ENCODE peak calls at places on chromosomes 4 and X, in eight cellular contexts. A is neural progenitor cell; P is CD4-positive, alpha-beta memory T cell; E is fibroblast of lung; H is OCI-LY7; B is ascending aorta; V is HepG2; G is upper lobe of right lung. T is an unnamed sample. For H3K4me1, the result is how much of the 10 kb centered on the place peaks cover.

GRCh38 chrX:38452603-38453002 is 100.2 kb downstream of the OTC start:
- DNase-seq in A (no peak), V (no peak), P (no peak), G (no peak), E (no peak), H (no peak), B (no peak), T (no peak)

GRCh38 chrX:133188631-133189030 is 29.5 kb downstream of the TFDP3 start:
- DNase-seq in A (no peak), E (no peak), V (no peak), G (no peak), H (no peak), B (no peak), P (no peak), T (no peak)

GRCh38 chr4:112813790-112814189 is 176.8 kb downstream of the LARP7 start:
- DNase-seq in G (no peak), P (no peak), E (peak), V (no peak), A (no peak), H (no peak), B (no peak), T (peak)

GRCh38 chr4:79576480-79576803 is 168.4 kb upstream of the GK2 start:
- DNase-seq in A (peak), E (peak), P (peak), V (peak), G (no peak), H (peak), B (no peak), T (peak)

GRCh38 chr4:112361181-112361791 is 64.1 kb downstream of the ALPK1 start:
- DNase-seq in B (no peak), H (peak), V (peak), E (no peak), P (no peak), A (peak), G (no peak), T (peak)

GRCh38 chr4:77765720-77766119 is 53.4 kb downstream of the CNOT6L start:
- DNase-seq in H (no peak), V (peak), E (no peak), A (no peak), P (no peak), B (no peak), G (no peak), T (no peak)

GRCh38 chr4:130293692-130294091 is 1197.7 kb downstream of the C4orf33 start:
- DNase-seq in B (no peak), A (no peak), E (no peak), V (no peak), H (no peak), G (no peak), P (no peak), T (no peak)

GRCh38 chr4:11628093-11628725 is 199.5 kb upstream of the HS3ST1 start:
- DNase-seq in P (no peak), E (peak), A (no peak), G (no peak), B (no peak), V (no peak), H (no peak), T (no peak)

GRCh38 chrX:51743179-51743957 is at the start of gene GSPT2:
- DNase-seq in P (peak), G (peak), A (peak), B (no peak), V (no peak), H (peak), E (peak), T (peak)

GRCh38 chr4:1241936-1242505 is 6.9 kb downstream of the CTBP1 start:
- DNase-seq in H (no peak), B (no peak), G (no peak), A (no peak), E (no peak), V (no peak), P (no peak), T (no peak)

GRCh38 chrX:46588263-46588662 is 14.7 kb downstream of the CHST7 start:
- DNase-seq in G (no peak), E (peak), H (peak), P (peak), B (no peak), V (no peak), A (no peak), T (no peak)

DNA sequence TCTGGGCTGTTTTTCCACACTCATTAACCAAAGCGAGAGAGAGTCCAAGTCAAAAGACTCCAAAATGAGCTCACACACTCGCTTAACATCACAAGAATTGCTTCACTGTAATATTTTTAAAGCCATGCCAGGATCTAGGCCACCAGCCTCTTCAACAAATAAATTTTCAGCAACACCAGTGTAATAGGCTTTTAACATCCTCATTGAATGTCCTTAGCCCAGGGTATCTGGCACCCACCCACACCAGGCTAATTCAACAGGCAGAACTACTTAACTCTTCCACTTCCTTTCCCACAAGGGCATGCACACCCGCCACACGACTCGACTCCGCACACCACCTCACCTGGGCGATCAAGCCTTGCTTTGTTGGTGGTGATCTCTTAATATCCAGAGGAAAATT is 34.2 kb downstream of the FAT1 start:
- DNase-seq in B (no peak), H (no peak), P (no peak), A (no peak), G (peak), V (no peak), E (peak), T (no peak)
- H3K4me1 ChIP-seq in B (under half), H (under half), P (under half), A (half or more), G (under half), V (half or more), E (under half), T (under half)

GRCh38 chr4:2908686-2909085 is 54.5 kb downstream of the NOP14 start:
- DNase-seq in H (no peak), A (no peak), V (no peak), G (no peak), P (no peak), E (no peak), B (no peak), T (no peak)
- H3K27ac ChIP-seq in H (no peak), A (no peak), V (no peak), G (no peak), P (no peak), E (no peak), B (no peak), T (no peak)

GRCh38 chrX:119686087-119686639 is 6.8 kb downstream of the SEPTIN6 start:
- DNase-seq in P (peak), G (no peak), A (no peak), E (peak), H (peak), B (no peak), V (no peak), T (peak)

GRCh38 chrX:119690921-119691716 is 1.8 kb downstream of the SEPTIN6 start:
- DNase-seq in H (no peak), V (no peak), P (no peak), E (peak), A (no peak), G (no peak), B (no peak), T (no peak)

GRCh38 chrX:119692241-119693031 is 532 bp downstream of the SEPTIN6 start:
- DNase-seq in V (no peak), A (peak), P (peak), G (peak), E (peak), H (peak), B (no peak), T (peak)

GRCh38 chrX:119687661-119688413 is 5.1 kb downstream of the SEPTIN6 start:
- DNase-seq in H (peak), A (no peak), E (no peak), G (no peak), V (no peak), B (no peak), P (no peak), T (peak)

DNA sequence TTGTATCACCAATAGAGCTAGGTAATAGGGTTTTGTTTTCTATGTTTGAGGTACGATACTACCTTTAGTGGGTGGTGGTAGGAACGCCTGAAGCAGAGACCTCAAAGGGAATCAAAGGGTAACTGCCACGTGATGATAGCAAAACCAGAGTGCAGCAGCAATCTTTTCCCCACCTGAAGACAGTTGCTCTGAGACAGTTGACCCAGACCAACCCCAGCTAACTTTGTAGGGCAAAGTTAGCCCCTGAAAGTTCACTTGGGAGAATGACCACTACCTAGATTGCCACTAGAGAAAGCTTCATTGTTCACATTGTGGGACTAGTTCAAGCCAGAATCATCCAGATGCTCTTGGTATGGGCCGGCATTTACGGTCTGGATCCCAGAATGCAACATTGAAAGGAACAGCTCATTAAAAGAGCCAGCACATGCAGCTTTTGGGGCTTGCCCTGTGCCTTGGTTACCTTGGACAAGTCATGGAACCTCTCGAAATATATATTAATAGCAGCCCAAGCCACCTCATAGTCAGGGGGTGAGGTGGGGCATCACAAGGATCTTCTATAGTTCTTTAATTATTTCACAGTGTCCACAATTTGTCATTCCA is 4.0 kb downstream of the SEPTIN6 start:
- DNase-seq in E (no peak), H (no peak), G (no peak), A (no peak), B (no peak), P (peak), V (no peak), T (no peak)
- H3K4me1 ChIP-seq in E (under half), H (half or more), G (under half), A (under half), B (under half), P (half or more), V (under half), T (under half)

GRCh38 chr4:76585897-76586360 is 150.9 kb downstream of the SHROOM3 start:
- DNase-seq in E (no peak), G (peak), H (no peak), B (peak), A (peak), V (peak), P (no peak), T (no peak)
- H3K27ac ChIP-seq in E (no peak), G (peak), H (no peak), B (peak), A (peak), V (no peak), P (no peak), T (peak)

GRCh38 chr4:107648178-107648991 is 71.6 kb downstream of the PAPSS1 start:
- DNase-seq in B (no peak), P (no peak), A (no peak), V (no peak), H (no peak), G (no peak), E (no peak), T (no peak)
- H3K4me1 ChIP-seq in B (under half), P (under half), A (under half), V (under half), H (under half), G (under half), E (under half), T (under half)

T was measured in SJCRH30.